ENCODE peak calls at places on chromosomes 1 and 21, in five cellular contexts. T, H, I, W and Q are unnamed samples.

GRCh38 chr1:29033829-29034466 is 89.8 kb downstream of the TMEM200B start:
- DNase-seq in T (no peak), I (peak), W (no peak), H (peak), Q (peak)

GRCh38 chr1:224641030-224641429 is 24.9 kb downstream of the CNIH3 start:
- DNase-seq in T (no peak), H (no peak), W (peak), I (no peak), Q (no peak)

GRCh38 chr1:234661249-234661928 is 51.4 kb upstream of the IRF2BP2 start:
- DNase-seq in T (no peak), I (no peak), W (no peak), H (no peak), Q (no peak)

GRCh38 chr1:21000245-21000594 is 176.5 kb downstream of the EIF4G3 start:
- DNase-seq in T (no peak), I (no peak), H (no peak), W (no peak), Q (no peak)

GRCh38 chr1:22071511-22071910 is 19.0 kb downstream of the CDC42 start:
- DNase-seq in I (peak), W (no peak), T (no peak), H (no peak), Q (no peak)

GRCh38 chr1:199512037-199512710 is 515.3 kb upstream of the NR5A2 start:
- DNase-seq in H (no peak), T (no peak), W (peak), I (no peak), Q (no peak)

GRCh38 chr1:15231714-15232201 is 15.3 kb upstream of the FHAD1 start:
- DNase-seq in W (no peak), H (no peak), T (no peak), I (peak), Q (peak)

GRCh38 chr1:166699613-166700012 is 139.7 kb upstream of the POGK start:
- DNase-seq in H (no peak), I (no peak), W (no peak), T (no peak), Q (no peak)

GRCh38 chr1:208409171-208409570 is 165.0 kb upstream of the PLXNA2 start:
- DNase-seq in T (no peak), H (no peak), I (no peak), W (no peak), Q (no peak)

GRCh38 chr1:98398649-98399048 is 262.9 kb upstream of the SNX7 start:
- DNase-seq in H (no peak), T (no peak), W (no peak), I (peak), Q (no peak)

GRCh38 chr1:209076688-209077087 is 506.8 kb upstream of the CAMK1G start:
- DNase-seq in H (peak), T (no peak), W (no peak), I (no peak), Q (no peak)

GRCh38 chr21:34942911-34943310 is 106.2 kb downstream of the RUNX1 start:
- DNase-seq in T (no peak), H (no peak), W (no peak), I (no peak), Q (no peak)

GRCh38 chr1:197976368-197976767 is 59.2 kb downstream of the LHX9 start:
- DNase-seq in I (peak), H (no peak), T (no peak), W (no peak), Q (no peak)

GRCh38 chr21:33641339-33642026 is at the start of gene CRYZL1:
- DNase-seq in W (peak), H (peak), T (peak), I (peak), Q (peak)

GRCh38 chr1:155011004-155011416 is 8.4 kb downstream of the ZBTB7B start:
- DNase-seq in W (no peak), T (no peak), I (no peak), H (no peak), Q (no peak)

GRCh38 chr1:38085666-38086305 is 39.2 kb upstream of the POU3F1 start:
- DNase-seq in H (no peak), W (no peak), I (no peak), T (no peak), Q (no peak)

GRCh38 chr1:11648732-11649158 is 5.5 kb downstream of the FBXO2 start:
- DNase-seq in W (no peak), T (no peak), I (no peak), H (no peak), Q (no peak)

GRCh38 chr1:55060133-55060999 is 21.0 kb downstream of the PCSK9 start:
- DNase-seq in W (no peak), I (no peak), T (no peak), H (no peak), Q (peak)

GRCh38 chr1:2888281-2888845 is 86.9 kb upstream of the TTC34 start:
- DNase-seq in W (no peak), T (no peak), H (no peak), I (no peak), Q (no peak)

GRCh38 chr1:231701306-231701705 is 74.7 kb downstream of the DISC1 start:
- DNase-seq in T (no peak), I (no peak), W (no peak), H (no peak), Q (no peak)

GRCh38 chr1:2400950-2401649 is 9.5 kb downstream of the RER1 start:
- DNase-seq in I (no peak), T (no peak), H (no peak), W (no peak), Q (no peak)

GRCh38 chr1:229344139-229344538 is 1.3 kb upstream of the CCSAP start:
- DNase-seq in H (no peak), W (no peak), I (no peak), T (no peak), Q (no peak)

GRCh38 chr1:5286244-5286643 is 631.8 kb downstream of the AJAP1 start:
- DNase-seq in W (no peak), H (no peak), I (no peak), T (peak), Q (no peak)

GRCh38 chr1:178323067-178323466 is 173.7 kb downstream of the CLEC20A start:
- DNase-seq in W (no peak), T (no peak), H (no peak), I (no peak), Q (no peak)

GRCh38 chr1:62295921-62296451 is 23.2 kb downstream of the KANK4 start:
- DNase-seq in T (no peak), I (peak), H (no peak), W (no peak), Q (peak)

GRCh38 chr1:65260851-65261473 is 48.4 kb upstream of the DNAJC6 start:
- DNase-seq in H (peak), T (no peak), W (no peak), I (peak), Q (peak)

GRCh38 chr1:65486613-65487012 is 66.1 kb downstream of the LEPR start:
- DNase-seq in W (no peak), T (no peak), I (no peak), H (no peak), Q (no peak)

GRCh38 chr1:212291505-212292134 is 6.4 kb downstream of the PPP2R5A start:
- DNase-seq in H (peak), T (no peak), I (peak), W (peak), Q (peak)

GRCh38 chr1:43671626-43672330 is 21.8 kb downstream of the KDM4A start:
- DNase-seq in W (no peak), T (no peak), H (no peak), I (peak), Q (peak)

GRCh38 chr1:220271706-220272046 is 577 bp downstream of the RAB3GAP2 start:
- DNase-seq in T (no peak), I (peak), H (peak), W (no peak), Q (peak)

GRCh38 chr1:230668227-230668626 is 25.9 kb downstream of the COG2 start:
- DNase-seq in I (no peak), W (no peak), H (no peak), T (no peak), Q (no peak)

GRCh38 chr1:110176299-110176956 is 26.1 kb downstream of the SLC6A17 start:
- DNase-seq in H (peak), I (no peak), T (no peak), W (peak), Q (no peak)

GRCh38 chr1:37653906-37654305 is 19.2 kb upstream of the RSPO1 start:
- DNase-seq in T (no peak), W (no peak), I (no peak), H (no peak), Q (no peak)

GRCh38 chr1:193558491-193559028 is 372.1 kb upstream of the B3GALT2 start:
- DNase-seq in T (no peak), I (peak), H (peak), W (no peak), Q (peak)

GRCh38 chr1:193909406-193909805 is 723.0 kb upstream of the B3GALT2 start:
- DNase-seq in T (no peak), I (no peak), W (no peak), H (no peak), Q (no peak)

GRCh38 chr1:61293197-61293596 is 210.8 kb downstream of the NFIA start:
- DNase-seq in I (no peak), H (no peak), T (no peak), W (no peak), Q (no peak)